ENCODE peak calls at places on chromosomes 2 and 18, in six cellular contexts. One of them, this sample, is unnamed.

GRCh38 chr2:184956856-184957255 is 358.5 kb downstream of the ZNF804A start:
- DNase-seq in stimulated activated CD4-positive, alpha-beta T cell treated with anti-CD3 and anti-CD28 coated beads, Interleukin-15, amount 100 ng/mL, for 24 hours: no peak
- DNase-seq in NCI-H146: no peak
- DNase-seq in natural killer cell: no peak
- DNase-seq in AML-193: no peak
- DNase-seq in stimulated activated CD8-positive, alpha-beta memory T cell treated with anti-CD3 and anti-CD28 coated beads, Interleukin-7, amount 100 ng/mL, for 24 hours: no peak
- DNase-seq in this sample: no peak

GRCh38 chr2:241629762-241630435 is 7.1 kb downstream of the THAP4 start:
- DNase-seq in stimulated activated CD4-positive, alpha-beta T cell treated with anti-CD3 and anti-CD28 coated beads, Interleukin-15, amount 100 ng/mL, for 24 hours: no peak
- DNase-seq in natural killer cell: no peak
- DNase-seq in NCI-H146: no peak
- DNase-seq in AML-193: no peak
- DNase-seq in stimulated activated CD8-positive, alpha-beta memory T cell treated with anti-CD3 and anti-CD28 coated beads, Interleukin-7, amount 100 ng/mL, for 24 hours: no peak
- DNase-seq in this sample: no peak

GRCh38 chr2:4408311-4408710 is 704.9 kb downstream of the DCDC2C start:
- DNase-seq in stimulated activated CD8-positive, alpha-beta memory T cell treated with anti-CD3 and anti-CD28 coated beads, Interleukin-7, amount 100 ng/mL, for 24 hours: no peak
- DNase-seq in stimulated activated CD4-positive, alpha-beta T cell treated with anti-CD3 and anti-CD28 coated beads, Interleukin-15, amount 100 ng/mL, for 24 hours: no peak
- DNase-seq in AML-193: no peak
- DNase-seq in natural killer cell: no peak
- DNase-seq in NCI-H146: peak; percentile 37
- DNase-seq in this sample: no peak

GRCh38 chr2:217992061-217992460 is 10.7 kb downstream of the TNS1 start:
- DNase-seq in stimulated activated CD8-positive, alpha-beta memory T cell treated with anti-CD3 and anti-CD28 coated beads, Interleukin-7, amount 100 ng/mL, for 24 hours: no peak
- DNase-seq in AML-193: no peak
- DNase-seq in natural killer cell: no peak
- DNase-seq in NCI-H146: no peak
- DNase-seq in stimulated activated CD4-positive, alpha-beta T cell treated with anti-CD3 and anti-CD28 coated beads, Interleukin-15, amount 100 ng/mL, for 24 hours: no peak
- DNase-seq in this sample: no peak

GRCh38 chr2:138866797-138867196 is 86.6 kb upstream of the NXPH2 start:
- DNase-seq in stimulated activated CD4-positive, alpha-beta T cell treated with anti-CD3 and anti-CD28 coated beads, Interleukin-15, amount 100 ng/mL, for 24 hours: no peak
- DNase-seq in NCI-H146: no peak
- DNase-seq in AML-193: no peak
- DNase-seq in stimulated activated CD8-positive, alpha-beta memory T cell treated with anti-CD3 and anti-CD28 coated beads, Interleukin-7, amount 100 ng/mL, for 24 hours: no peak
- DNase-seq in natural killer cell: no peak
- DNase-seq in this sample: no peak

GRCh38 chr2:75311993-75312392 is 112.7 kb upstream of the TACR1 start:
- DNase-seq in NCI-H146: peak; percentile 71
- DNase-seq in stimulated activated CD4-positive, alpha-beta T cell treated with anti-CD3 and anti-CD28 coated beads, Interleukin-15, amount 100 ng/mL, for 24 hours: no peak
- DNase-seq in stimulated activated CD8-positive, alpha-beta memory T cell treated with anti-CD3 and anti-CD28 coated beads, Interleukin-7, amount 100 ng/mL, for 24 hours: no peak
- DNase-seq in AML-193: no peak
- DNase-seq in natural killer cell: no peak
- DNase-seq in this sample: no peak

GRCh38 chr2:47069628-47070154 is 85.4 kb downstream of the STPG4 start:
- DNase-seq in stimulated activated CD8-positive, alpha-beta memory T cell treated with anti-CD3 and anti-CD28 coated beads, Interleukin-7, amount 100 ng/mL, for 24 hours: no peak
- DNase-seq in AML-193: no peak
- DNase-seq in NCI-H146: no peak
- DNase-seq in stimulated activated CD4-positive, alpha-beta T cell treated with anti-CD3 and anti-CD28 coated beads, Interleukin-15, amount 100 ng/mL, for 24 hours: no peak
- DNase-seq in natural killer cell: no peak
- DNase-seq in this sample: peak; percentile 81

GRCh38 chr2:67950018-67950417 is 112.8 kb downstream of the C1D start:
- DNase-seq in natural killer cell: no peak
- DNase-seq in NCI-H146: no peak
- DNase-seq in stimulated activated CD8-positive, alpha-beta memory T cell treated with anti-CD3 and anti-CD28 coated beads, Interleukin-7, amount 100 ng/mL, for 24 hours: no peak
- DNase-seq in stimulated activated CD4-positive, alpha-beta T cell treated with anti-CD3 and anti-CD28 coated beads, Interleukin-15, amount 100 ng/mL, for 24 hours: no peak
- DNase-seq in AML-193: no peak
- DNase-seq in this sample: no peak

GRCh38 chr2:174577967-174578589 is 19.5 kb downstream of the WIPF1 start:
- DNase-seq in natural killer cell: no peak
- DNase-seq in stimulated activated CD8-positive, alpha-beta memory T cell treated with anti-CD3 and anti-CD28 coated beads, Interleukin-7, amount 100 ng/mL, for 24 hours: no peak
- DNase-seq in NCI-H146: no peak
- DNase-seq in AML-193: peak; percentile 72
- DNase-seq in stimulated activated CD4-positive, alpha-beta T cell treated with anti-CD3 and anti-CD28 coated beads, Interleukin-15, amount 100 ng/mL, for 24 hours: peak; percentile 46
- DNase-seq in this sample: peak; percentile 41

GRCh38 chr2:63050916-63051794 is 525 bp downstream of the OTX1 start:
- DNase-seq in natural killer cell: no peak
- DNase-seq in stimulated activated CD8-positive, alpha-beta memory T cell treated with anti-CD3 and anti-CD28 coated beads, Interleukin-7, amount 100 ng/mL, for 24 hours: no peak
- DNase-seq in AML-193: no peak
- DNase-seq in NCI-H146: peak; percentile 44
- DNase-seq in stimulated activated CD4-positive, alpha-beta T cell treated with anti-CD3 and anti-CD28 coated beads, Interleukin-15, amount 100 ng/mL, for 24 hours: peak; percentile 26
- DNase-seq in this sample: peak; percentile 12

GRCh38 chr2:15619076-15619475 is 27.4 kb downstream of the DDX1 start:
- DNase-seq in stimulated activated CD4-positive, alpha-beta T cell treated with anti-CD3 and anti-CD28 coated beads, Interleukin-15, amount 100 ng/mL, for 24 hours: no peak
- DNase-seq in NCI-H146: no peak
- DNase-seq in stimulated activated CD8-positive, alpha-beta memory T cell treated with anti-CD3 and anti-CD28 coated beads, Interleukin-7, amount 100 ng/mL, for 24 hours: no peak
- DNase-seq in natural killer cell: no peak
- DNase-seq in AML-193: no peak
- DNase-seq in this sample: no peak

GRCh38 chr2:150303281-150303680 is 184.2 kb downstream of the RND3 start:
- DNase-seq in stimulated activated CD8-positive, alpha-beta memory T cell treated with anti-CD3 and anti-CD28 coated beads, Interleukin-7, amount 100 ng/mL, for 24 hours: no peak
- DNase-seq in NCI-H146: no peak
- DNase-seq in natural killer cell: no peak
- DNase-seq in AML-193: peak; percentile 9
- DNase-seq in stimulated activated CD4-positive, alpha-beta T cell treated with anti-CD3 and anti-CD28 coated beads, Interleukin-15, amount 100 ng/mL, for 24 hours: no peak
- DNase-seq in this sample: no peak

GRCh38 chr2:232607011-232607410 is 26.4 kb upstream of the EFHD1 start:
- DNase-seq in NCI-H146: no peak
- DNase-seq in stimulated activated CD4-positive, alpha-beta T cell treated with anti-CD3 and anti-CD28 coated beads, Interleukin-15, amount 100 ng/mL, for 24 hours: no peak
- DNase-seq in stimulated activated CD8-positive, alpha-beta memory T cell treated with anti-CD3 and anti-CD28 coated beads, Interleukin-7, amount 100 ng/mL, for 24 hours: no peak
- DNase-seq in AML-193: no peak
- DNase-seq in natural killer cell: no peak
- DNase-seq in this sample: no peak

GRCh38 chr18:79528296-79528695 is 132.6 kb downstream of the NFATC1 start:
- DNase-seq in stimulated activated CD4-positive, alpha-beta T cell treated with anti-CD3 and anti-CD28 coated beads, Interleukin-15, amount 100 ng/mL, for 24 hours: no peak
- DNase-seq in NCI-H146: no peak
- DNase-seq in stimulated activated CD8-positive, alpha-beta memory T cell treated with anti-CD3 and anti-CD28 coated beads, Interleukin-7, amount 100 ng/mL, for 24 hours: no peak
- DNase-seq in AML-193: no peak
- DNase-seq in natural killer cell: no peak
- DNase-seq in this sample: no peak

GRCh38 chr2:189222440-189222839 is 42.9 kb upstream of the COL5A2 start:
- DNase-seq in AML-193: no peak
- DNase-seq in natural killer cell: no peak
- DNase-seq in NCI-H146: no peak
- DNase-seq in stimulated activated CD4-positive, alpha-beta T cell treated with anti-CD3 and anti-CD28 coated beads, Interleukin-15, amount 100 ng/mL, for 24 hours: no peak
- DNase-seq in stimulated activated CD8-positive, alpha-beta memory T cell treated with anti-CD3 and anti-CD28 coated beads, Interleukin-7, amount 100 ng/mL, for 24 hours: no peak
- DNase-seq in this sample: peak; percentile 41

GRCh38 chr2:183995632-183996031 is 602.7 kb upstream of the ZNF804A start:
- DNase-seq in AML-193: no peak
- DNase-seq in stimulated activated CD4-positive, alpha-beta T cell treated with anti-CD3 and anti-CD28 coated beads, Interleukin-15, amount 100 ng/mL, for 24 hours: no peak
- DNase-seq in NCI-H146: peak; percentile 18
- DNase-seq in stimulated activated CD8-positive, alpha-beta memory T cell treated with anti-CD3 and anti-CD28 coated beads, Interleukin-7, amount 100 ng/mL, for 24 hours: no peak
- DNase-seq in natural killer cell: no peak
- DNase-seq in this sample: no peak

GRCh38 chr2:203455209-203455608 is 79.9 kb downstream of the RAPH1 start:
- DNase-seq in AML-193: no peak
- DNase-seq in NCI-H146: no peak
- DNase-seq in stimulated activated CD4-positive, alpha-beta T cell treated with anti-CD3 and anti-CD28 coated beads, Interleukin-15, amount 100 ng/mL, for 24 hours: no peak
- DNase-seq in stimulated activated CD8-positive, alpha-beta memory T cell treated with anti-CD3 and anti-CD28 coated beads, Interleukin-7, amount 100 ng/mL, for 24 hours: no peak
- DNase-seq in natural killer cell: no peak
- DNase-seq in this sample: no peak

GRCh38 chr2:162312853-162313252 is 5.6 kb downstream of the IFIH1 start:
- DNase-seq in stimulated activated CD4-positive, alpha-beta T cell treated with anti-CD3 and anti-CD28 coated beads, Interleukin-15, amount 100 ng/mL, for 24 hours: no peak
- DNase-seq in natural killer cell: no peak
- DNase-seq in NCI-H146: no peak
- DNase-seq in AML-193: no peak
- DNase-seq in stimulated activated CD8-positive, alpha-beta memory T cell treated with anti-CD3 and anti-CD28 coated beads, Interleukin-7, amount 100 ng/mL, for 24 hours: no peak
- DNase-seq in this sample: no peak

GRCh38 chr2:105877945-105878344 is 133.2 kb downstream of the NCK2 start:
- DNase-seq in stimulated activated CD4-positive, alpha-beta T cell treated with anti-CD3 and anti-CD28 coated beads, Interleukin-15, amount 100 ng/mL, for 24 hours: no peak
- DNase-seq in NCI-H146: no peak
- DNase-seq in AML-193: no peak
- DNase-seq in stimulated activated CD8-positive, alpha-beta memory T cell treated with anti-CD3 and anti-CD28 coated beads, Interleukin-7, amount 100 ng/mL, for 24 hours: no peak
- DNase-seq in natural killer cell: no peak
- DNase-seq in this sample: no peak

GRCh38 chr2:188695953-188696352 is 278.2 kb upstream of the COL3A1 start:
- DNase-seq in natural killer cell: no peak
- DNase-seq in NCI-H146: no peak
- DNase-seq in stimulated activated CD8-positive, alpha-beta memory T cell treated with anti-CD3 and anti-CD28 coated beads, Interleukin-7, amount 100 ng/mL, for 24 hours: no peak
- DNase-seq in AML-193: no peak
- DNase-seq in stimulated activated CD4-positive, alpha-beta T cell treated with anti-CD3 and anti-CD28 coated beads, Interleukin-15, amount 100 ng/mL, for 24 hours: no peak
- DNase-seq in this sample: peak; percentile 47

GRCh38 chr2:172119089-172119488 is 16.4 kb upstream of the DLX2 start:
- DNase-seq in stimulated activated CD4-positive, alpha-beta T cell treated with anti-CD3 and anti-CD28 coated beads, Interleukin-15, amount 100 ng/mL, for 24 hours: no peak
- DNase-seq in NCI-H146: no peak
- DNase-seq in natural killer cell: no peak
- DNase-seq in stimulated activated CD8-positive, alpha-beta memory T cell treated with anti-CD3 and anti-CD28 coated beads, Interleukin-7, amount 100 ng/mL, for 24 hours: no peak
- DNase-seq in AML-193: peak; percentile 19
- DNase-seq in this sample: peak; percentile 87

GRCh38 chr2:173076557-173077345 is 1.1 kb downstream of the MAP3K20 start:
- DNase-seq in NCI-H146: peak; percentile 24
- DNase-seq in natural killer cell: no peak
- DNase-seq in AML-193: no peak
- DNase-seq in stimulated activated CD4-positive, alpha-beta T cell treated with anti-CD3 and anti-CD28 coated beads, Interleukin-15, amount 100 ng/mL, for 24 hours: peak; percentile 41
- DNase-seq in stimulated activated CD8-positive, alpha-beta memory T cell treated with anti-CD3 and anti-CD28 coated beads, Interleukin-7, amount 100 ng/mL, for 24 hours: no peak
- DNase-seq in this sample: peak; percentile 73

GRCh38 chr2:217052856-217053577 is 193.2 kb upstream of the TNP1 start:
- DNase-seq in natural killer cell: no peak
- DNase-seq in stimulated activated CD8-positive, alpha-beta memory T cell treated with anti-CD3 and anti-CD28 coated beads, Interleukin-7, amount 100 ng/mL, for 24 hours: no peak
- DNase-seq in AML-193: no peak
- DNase-seq in stimulated activated CD4-positive, alpha-beta T cell treated with anti-CD3 and anti-CD28 coated beads, Interleukin-15, amount 100 ng/mL, for 24 hours: no peak
- DNase-seq in NCI-H146: no peak
- DNase-seq in this sample: no peak

GRCh38 chr2:235666240-235666781 is 172.5 kb downstream of the AGAP1 start:
- DNase-seq in natural killer cell: peak; percentile 62
- DNase-seq in NCI-H146: peak; percentile 60
- DNase-seq in stimulated activated CD8-positive, alpha-beta memory T cell treated with anti-CD3 and anti-CD28 coated beads, Interleukin-7, amount 100 ng/mL, for 24 hours: no peak
- DNase-seq in stimulated activated CD4-positive, alpha-beta T cell treated with anti-CD3 and anti-CD28 coated beads, Interleukin-15, amount 100 ng/mL, for 24 hours: no peak
- DNase-seq in AML-193: no peak
- DNase-seq in this sample: peak; percentile 92

GRCh38 chr2:215884741-215885140 is 128.6 kb downstream of the MREG start:
- DNase-seq in natural killer cell: no peak
- DNase-seq in AML-193: no peak
- DNase-seq in stimulated activated CD4-positive, alpha-beta T cell treated with anti-CD3 and anti-CD28 coated beads, Interleukin-15, amount 100 ng/mL, for 24 hours: no peak
- DNase-seq in stimulated activated CD8-positive, alpha-beta memory T cell treated with anti-CD3 and anti-CD28 coated beads, Interleukin-7, amount 100 ng/mL, for 24 hours: no peak
- DNase-seq in NCI-H146: no peak
- DNase-seq in this sample: no peak

GRCh38 chr18:55413474-55413873 is 174.5 kb downstream of the TCF4 start:
- DNase-seq in stimulated activated CD8-positive, alpha-beta memory T cell treated with anti-CD3 and anti-CD28 coated beads, Interleukin-7, amount 100 ng/mL, for 24 hours: no peak
- DNase-seq in NCI-H146: no peak
- DNase-seq in stimulated activated CD4-positive, alpha-beta T cell treated with anti-CD3 and anti-CD28 coated beads, Interleukin-15, amount 100 ng/mL, for 24 hours: no peak
- DNase-seq in AML-193: no peak
- DNase-seq in natural killer cell: no peak
- DNase-seq in this sample: peak; percentile 9

GRCh38 chr18:44654555-44654954 is 26.1 kb upstream of the SETBP1 start:
- DNase-seq in stimulated activated CD4-positive, alpha-beta T cell treated with anti-CD3 and anti-CD28 coated beads, Interleukin-15, amount 100 ng/mL, for 24 hours: no peak
- DNase-seq in NCI-H146: no peak
- DNase-seq in AML-193: no peak
- DNase-seq in stimulated activated CD8-positive, alpha-beta memory T cell treated with anti-CD3 and anti-CD28 coated beads, Interleukin-7, amount 100 ng/mL, for 24 hours: no peak
- DNase-seq in natural killer cell: no peak
- DNase-seq in this sample: peak; percentile 89

GRCh38 chr2:233387667-233388528 is 33.6 kb downstream of the DGKD start:
- DNase-seq in stimulated activated CD8-positive, alpha-beta memory T cell treated with anti-CD3 and anti-CD28 coated beads, Interleukin-7, amount 100 ng/mL, for 24 hours: no peak
- DNase-seq in NCI-H146: no peak
- DNase-seq in AML-193: no peak
- DNase-seq in natural killer cell: no peak
- DNase-seq in stimulated activated CD4-positive, alpha-beta T cell treated with anti-CD3 and anti-CD28 coated beads, Interleukin-15, amount 100 ng/mL, for 24 hours: no peak
- DNase-seq in this sample: no peak

GRCh38 chr18:25050605-25051004 is 301.4 kb downstream of the ZNF521 start:
- DNase-seq in AML-193: no peak
- DNase-seq in stimulated activated CD4-positive, alpha-beta T cell treated with anti-CD3 and anti-CD28 coated beads, Interleukin-15, amount 100 ng/mL, for 24 hours: no peak
- DNase-seq in stimulated activated CD8-positive, alpha-beta memory T cell treated with anti-CD3 and anti-CD28 coated beads, Interleukin-7, amount 100 ng/mL, for 24 hours: no peak
- DNase-seq in natural killer cell: no peak
- DNase-seq in NCI-H146: no peak
- DNase-seq in this sample: no peak

GRCh38 chr2:1744446-1745170 is at the start of gene PXDN:
- DNase-seq in stimulated activated CD8-positive, alpha-beta memory T cell treated with anti-CD3 and anti-CD28 coated beads, Interleukin-7, amount 100 ng/mL, for 24 hours: no peak
- DNase-seq in stimulated activated CD4-positive, alpha-beta T cell treated with anti-CD3 and anti-CD28 coated beads, Interleukin-15, amount 100 ng/mL, for 24 hours: no peak
- DNase-seq in natural killer cell: no peak
- DNase-seq in AML-193: no peak
- DNase-seq in NCI-H146: no peak
- DNase-seq in this sample: peak; percentile 53

GRCh38 chr2:103264058-103264457 is 502.2 kb downstream of the TMEM182 start:
- DNase-seq in stimulated activated CD4-positive, alpha-beta T cell treated with anti-CD3 and anti-CD28 coated beads, Interleukin-15, amount 100 ng/mL, for 24 hours: no peak
- DNase-seq in AML-193: no peak
- DNase-seq in natural killer cell: no peak
- DNase-seq in NCI-H146: no peak
- DNase-seq in stimulated activated CD8-positive, alpha-beta memory T cell treated with anti-CD3 and anti-CD28 coated beads, Interleukin-7, amount 100 ng/mL, for 24 hours: no peak
- DNase-seq in this sample: no peak

GRCh38 chr18:22348521-22349316 is 69.0 kb downstream of the CTAGE1 start:
- DNase-seq in natural killer cell: peak; percentile 34
- DNase-seq in stimulated activated CD8-positive, alpha-beta memory T cell treated with anti-CD3 and anti-CD28 coated beads, Interleukin-7, amount 100 ng/mL, for 24 hours: no peak
- DNase-seq in AML-193: no peak
- DNase-seq in NCI-H146: peak; percentile 86
- DNase-seq in stimulated activated CD4-positive, alpha-beta T cell treated with anti-CD3 and anti-CD28 coated beads, Interleukin-15, amount 100 ng/mL, for 24 hours: no peak
- DNase-seq in this sample: peak; percentile 52

GRCh38 chr18:32445846-32446245 is 24.8 kb downstream of the GAREM1 start:
- DNase-seq in stimulated activated CD8-positive, alpha-beta memory T cell treated with anti-CD3 and anti-CD28 coated beads, Interleukin-7, amount 100 ng/mL, for 24 hours: no peak
- DNase-seq in natural killer cell: no peak
- DNase-seq in NCI-H146: no peak
- DNase-seq in stimulated activated CD4-positive, alpha-beta T cell treated with anti-CD3 and anti-CD28 coated beads, Interleukin-15, amount 100 ng/mL, for 24 hours: no peak
- DNase-seq in AML-193: no peak
- DNase-seq in this sample: no peak